ENCODE peak calls at places on chromosomes 2 and 18, in four cellular contexts. U is vagina, V is body of pancreas, M is fibroblast of the aortic adventitia. K is an unnamed sample.

GRCh38 chr2:156398176-156398575 is 38.0 kb upstream of the GPD2 start:
- DNase-seq in U (no peak), M (no peak), V (no peak), K (no peak)

GRCh38 chr2:240725266-240726060 is 33.8 kb downstream of the AQP12A start:
- DNase-seq in V (no peak), U (no peak), M (no peak), K (no peak)

GRCh38 chr18:33113421-33113820 is 327.1 kb downstream of the CCDC178 start:
- DNase-seq in M (no peak), V (no peak), U (no peak), K (no peak)

GRCh38 chr18:60691061-60691460 is 318.5 kb upstream of the MC4R start:
- DNase-seq in V (no peak), M (no peak), U (no peak), K (no peak)

GRCh38 chr18:3466872-3467271 is 16.9 kb downstream of the TGIF1 start:
- DNase-seq in V (no peak), M (peak), U (no peak), K (no peak)

GRCh38 chr2:225980372-225980771 is 580.9 kb downstream of the NYAP2 start:
- DNase-seq in M (no peak), V (no peak), U (no peak), K (no peak)

GRCh38 chr2:59884166-59884565 is 669.3 kb downstream of the BCL11A start:
- DNase-seq in M (no peak), V (no peak), U (no peak), K (no peak)

GRCh38 chr2:68769586-68770270 is 35.1 kb downstream of the ARHGAP25 start:
- DNase-seq in V (no peak), M (no peak), U (no peak), K (no peak)

GRCh38 chr2:38592951-38593350 is 9.8 kb downstream of the HNRNPLL start:
- DNase-seq in V (no peak), M (no peak), U (no peak), K (peak)

GRCh38 chr2:238558456-238559099 is 131.9 kb downstream of the ASB1 start:
- DNase-seq in V (no peak), M (no peak), U (no peak), K (no peak)

GRCh38 chr2:96806468-96807126 is 9.5 kb upstream of the CNNM3 start:
- DNase-seq in U (no peak), M (no peak), V (no peak), K (no peak)

GRCh38 chr2:223944166-223944703 is 900 bp downstream of the WDFY1 start:
- DNase-seq in V (peak), M (no peak), U (no peak), K (peak)

GRCh38 chr2:96205238-96205637 is 3.4 kb downstream of the STARD7 start:
- DNase-seq in V (no peak), M (peak), U (no peak), K (no peak)

GRCh38 chr2:239930871-239931771 is 94.0 kb downstream of the NDUFA10 start:
- DNase-seq in M (no peak), U (no peak), V (no peak), K (no peak)

GRCh38 chr18:39188278-39188677 is 1622.7 kb upstream of the CELF4 start:
- DNase-seq in M (no peak), U (no peak), V (no peak), K (no peak)

GRCh38 chr2:11681722-11682589 is 12.0 kb upstream of the NTSR2 start:
- DNase-seq in U (no peak), M (no peak), V (peak), K (peak)

GRCh38 chr2:69816923-69817542 is 12.4 kb upstream of the GMCL1 start:
- DNase-seq in V (peak), U (no peak), M (peak), K (peak)

DNA sequence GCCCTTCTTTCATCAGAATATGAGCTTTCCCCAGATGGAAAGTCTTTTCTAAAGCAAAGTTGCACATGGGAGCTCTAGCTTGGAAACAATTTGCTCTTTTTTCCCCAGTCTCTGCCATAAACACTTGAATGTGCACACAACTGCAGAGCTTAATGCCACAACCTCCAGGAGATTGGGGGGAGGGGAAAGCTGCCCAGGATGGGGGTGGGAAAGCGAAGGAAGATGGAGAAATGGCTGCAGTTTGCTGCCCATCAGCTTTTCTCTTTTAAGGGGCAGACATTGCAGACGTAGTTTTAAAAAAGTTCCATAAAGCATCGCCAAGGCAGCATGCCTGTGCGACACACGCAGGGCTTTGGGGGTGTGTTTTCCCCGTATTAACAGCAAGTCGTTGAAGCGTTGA is 1.5 kb downstream of the ACKR3 start:
- DNase-seq in M (no peak), V (no peak), U (no peak), K (no peak)
- H3K4me3 ChIP-seq in M (peak), V (peak), U (peak), K (no peak)

DNA sequence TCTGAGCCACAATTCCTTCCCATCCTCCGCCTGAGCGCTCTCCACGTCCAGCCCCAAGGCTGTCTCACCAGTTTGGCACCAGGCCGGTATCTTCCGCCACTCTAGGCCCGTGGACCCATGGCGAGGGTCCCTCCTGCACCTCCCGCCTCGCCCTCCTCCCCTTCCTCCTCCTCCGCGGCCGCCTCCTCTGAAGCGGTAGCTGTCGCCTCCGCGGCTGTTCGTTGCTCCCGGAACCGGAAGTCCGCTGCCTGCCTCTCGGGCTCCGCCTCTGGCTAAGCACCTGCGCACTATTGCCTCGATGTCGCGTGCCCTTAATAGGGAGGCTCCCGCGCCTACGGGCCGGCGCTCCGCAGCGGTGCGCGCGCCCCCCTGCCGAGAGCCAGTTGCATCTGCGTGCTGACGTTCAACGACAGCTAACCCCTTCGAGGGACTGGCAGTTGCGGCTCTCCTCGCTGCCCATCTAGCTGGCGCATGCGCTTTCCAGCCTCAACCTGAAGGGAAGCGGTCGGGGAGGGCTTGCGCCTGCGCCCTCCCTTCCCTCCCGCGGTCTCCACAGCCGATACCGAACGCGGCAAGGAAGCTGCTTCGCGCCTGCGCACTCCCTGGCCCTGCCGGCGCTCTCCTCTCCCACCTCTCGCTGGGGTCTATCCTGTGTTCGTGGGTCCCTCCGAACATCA is at the start of gene MBD1:
- DNase-seq in M (peak), U (peak), V (peak), K (peak)
- TF ChIP-seq CTCF in M (peak), U (no peak), V (peak), K (peak)

DNA sequence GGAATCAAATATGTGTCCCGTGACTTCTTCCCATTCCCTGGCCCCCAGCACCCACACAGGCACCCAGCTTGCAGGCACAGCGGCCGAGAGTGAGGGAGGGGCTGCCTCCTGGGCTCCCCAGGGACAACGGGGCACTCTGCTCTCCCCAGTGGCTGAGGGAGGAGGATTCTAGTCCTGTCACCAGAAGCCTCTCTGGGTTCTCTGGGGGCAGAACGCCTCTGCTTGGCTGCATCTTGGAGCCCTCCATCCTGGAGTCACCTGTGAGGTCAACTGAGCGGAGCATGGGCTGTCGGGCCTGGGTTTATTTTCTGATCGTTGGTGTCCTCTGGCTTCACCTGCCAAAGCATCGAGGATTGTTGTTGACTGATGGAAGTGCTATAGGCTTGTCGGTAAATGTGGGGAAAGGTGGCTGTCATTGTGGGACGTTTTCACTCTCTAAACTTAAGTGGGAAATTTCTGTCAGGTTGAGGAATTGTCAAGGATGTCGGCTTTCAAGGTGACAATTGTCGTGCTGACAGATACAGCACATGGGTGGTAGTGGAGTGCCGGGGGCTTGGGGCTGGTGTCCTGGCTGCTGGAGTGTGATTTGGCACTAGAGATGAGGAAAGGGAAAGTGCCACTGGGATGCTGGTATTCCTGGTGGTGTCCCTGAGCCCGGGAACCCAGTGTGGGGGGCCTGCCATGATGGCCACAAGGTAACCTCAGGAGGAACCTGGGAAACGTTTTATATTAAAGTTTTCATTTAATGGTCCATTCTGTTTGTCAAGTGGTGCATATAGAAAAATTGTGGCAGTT is 13.6 kb downstream of the SH3RF3 start:
- DNase-seq in V (no peak), M (no peak), U (no peak), K (no peak)
- H3K4me3 ChIP-seq in V (no peak), M (no peak), U (no peak), K (no peak)

GRCh38 chr2:53767405-53768232 is at the start of gene CHAC2:
- DNase-seq in M (peak), V (peak), U (no peak), K (peak)
- TF ChIP-seq CTCF in M (peak), V (peak), U (no peak), K (peak)

GRCh38 chr2:201407265-201407664 is 44.0 kb downstream of the TRAK2 start:
- DNase-seq in V (no peak), M (peak), U (no peak), K (peak)
- H3K4me3 ChIP-seq in V (no peak), M (peak), U (no peak), K (peak)

DNA sequence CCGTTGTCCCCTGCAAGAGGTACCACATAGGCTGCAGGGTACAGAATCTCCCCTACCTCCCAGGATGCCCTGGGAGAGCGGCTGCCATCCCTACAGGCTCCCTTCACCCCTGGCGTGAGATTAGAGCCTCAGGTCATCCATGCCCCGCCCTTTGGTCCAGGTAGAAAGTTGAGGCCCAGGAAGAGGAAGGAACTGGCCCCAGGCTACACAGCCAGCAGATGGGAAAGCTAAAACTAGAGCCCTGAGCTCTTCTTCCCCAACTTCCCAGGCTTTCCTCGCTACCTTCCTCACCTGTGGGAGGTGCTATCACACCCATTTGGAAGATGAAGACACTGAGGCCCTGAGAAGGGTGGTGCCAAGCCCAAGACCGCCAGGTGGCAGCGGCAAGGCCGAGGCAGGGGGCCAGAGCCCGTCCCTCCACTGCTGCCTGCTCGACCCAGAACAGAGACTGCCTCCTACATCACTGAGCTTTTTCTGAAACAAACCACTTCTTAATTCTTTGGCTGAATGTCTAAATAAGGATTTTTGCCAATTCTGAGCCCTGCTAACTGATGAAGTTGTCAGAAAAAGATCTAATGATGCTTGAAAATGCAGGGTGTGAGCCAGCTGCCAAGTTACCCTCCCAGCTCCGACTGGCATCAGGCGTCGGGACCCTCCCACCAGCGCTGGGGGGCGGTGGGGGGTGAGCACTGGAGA is 25.7 kb downstream of the CIB4 start:
- DNase-seq in M (peak), U (no peak), V (no peak), K (no peak)
- TF ChIP-seq CTCF in M (peak), U (no peak), V (peak), K (no peak)

DNA sequence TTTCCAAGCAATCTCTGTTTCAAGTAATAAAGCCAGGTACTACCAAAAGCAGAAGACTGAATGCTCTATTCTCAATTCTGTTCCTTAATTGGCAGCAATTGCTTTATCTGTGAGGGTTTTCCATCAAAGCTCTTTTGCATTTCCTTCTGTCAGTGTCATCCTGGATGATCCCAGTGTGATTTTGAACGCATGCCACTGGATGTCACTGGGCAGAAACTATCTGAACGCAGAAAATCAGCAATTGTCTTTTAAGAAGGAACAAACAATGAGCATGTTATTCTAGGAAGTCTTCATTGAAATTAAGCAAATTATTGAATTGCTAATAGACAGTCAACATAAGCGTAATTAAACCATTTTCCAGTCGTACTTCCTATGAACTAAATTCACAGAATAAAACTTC is 259.0 kb upstream of the REG3G start:
- DNase-seq in M (no peak), V (no peak), U (no peak), K (no peak)
- H3K4me3 ChIP-seq in M (no peak), V (no peak), U (no peak), K (no peak)